ENCODE peak calls at places on chromosomes 6 and 20, in four cellular contexts. One of them, this sample, is unnamed.

GRCh38 chr20:62205618-62206387 is 14.3 kb downstream of the HRH3 start:
- DNase-seq in H1: no peak
- DNase-seq in HepG2: no peak
- DNase-seq in A549: no peak
- DNase-seq in this sample: no peak

GRCh38 chr6:90397929-90398674 is 101.5 kb upstream of the BACH2 start:
- DNase-seq in H1: no peak
- DNase-seq in HepG2: no peak
- DNase-seq in A549: peak
- DNase-seq in this sample: no peak

GRCh38 chr6:4647414-4648365 is 128.5 kb upstream of the CDYL start:
- DNase-seq in H1: peak
- DNase-seq in HepG2: peak
- DNase-seq in A549: peak
- DNase-seq in this sample: peak

GRCh38 chr6:158514176-158514575 is 45.7 kb upstream of the TMEM181 start:
- DNase-seq in H1: no peak
- DNase-seq in HepG2: no peak
- DNase-seq in A549: no peak
- DNase-seq in this sample: no peak

GRCh38 chr6:56595490-56596122 is 47.1 kb downstream of the DST start:
- DNase-seq in H1: no peak
- DNase-seq in HepG2: peak
- DNase-seq in A549: peak
- DNase-seq in this sample: peak

GRCh38 chr20:32562495-32562911 is 22.6 kb downstream of the NOL4L start:
- DNase-seq in H1: no peak
- DNase-seq in HepG2: peak
- DNase-seq in A549: no peak
- DNase-seq in this sample: no peak

GRCh38 chr6:125357515-125358256 is 55.9 kb upstream of the HDDC2 start:
- DNase-seq in H1: no peak
- DNase-seq in HepG2: no peak
- DNase-seq in A549: no peak
- DNase-seq in this sample: no peak

GRCh38 chr6:131083687-131084086 is 20.6 kb upstream of the EPB41L2 start:
- DNase-seq in H1: no peak
- DNase-seq in HepG2: no peak
- DNase-seq in A549: no peak
- DNase-seq in this sample: no peak

GRCh38 chr6:168440520-168441433 is at the start of gene SMOC2:
- DNase-seq in H1: no peak
- DNase-seq in HepG2: no peak
- DNase-seq in A549: no peak
- DNase-seq in this sample: no peak

GRCh38 chr6:98039876-98040605 is 757.0 kb upstream of the MMS22L start:
- DNase-seq in H1: peak
- DNase-seq in HepG2: no peak
- DNase-seq in A549: no peak
- DNase-seq in this sample: no peak

GRCh38 chr20:51305316-51306052 is 237.0 kb downstream of the NFATC2 start:
- DNase-seq in H1: no peak
- DNase-seq in HepG2: no peak
- DNase-seq in A549: no peak
- DNase-seq in this sample: no peak

GRCh38 chr6:165663283-165663735 is 268 bp upstream of the PDE10A start:
- DNase-seq in H1: no peak
- DNase-seq in HepG2: no peak
- DNase-seq in A549: peak
- DNase-seq in this sample: no peak

GRCh38 chr20:10381477-10381876 is 52.5 kb downstream of the MKKS start:
- DNase-seq in H1: no peak
- DNase-seq in HepG2: peak
- DNase-seq in A549: peak
- DNase-seq in this sample: no peak

GRCh38 chr6:163651910-163652309 is 237.4 kb downstream of the QKI start:
- DNase-seq in H1: no peak
- DNase-seq in HepG2: no peak
- DNase-seq in A549: no peak
- DNase-seq in this sample: no peak

GRCh38 chr20:17654649-17655285 is 27.3 kb downstream of the RRBP1 start:
- DNase-seq in H1: no peak
- DNase-seq in HepG2: peak
- DNase-seq in A549: peak
- DNase-seq in this sample: peak

GRCh38 chr6:106918128-106918527 is 56.4 kb downstream of the CD24 start:
- DNase-seq in H1: no peak
- DNase-seq in HepG2: no peak
- DNase-seq in A549: no peak
- DNase-seq in this sample: no peak

GRCh38 chr6:43491750-43492661 is 14.6 kb downstream of the TJAP1 start:
- DNase-seq in H1: no peak
- DNase-seq in HepG2: no peak
- DNase-seq in A549: no peak
- DNase-seq in this sample: no peak

GRCh38 chr6:102994866-102995265 is 1601.4 kb downstream of the GRIK2 start:
- DNase-seq in H1: no peak
- DNase-seq in HepG2: no peak
- DNase-seq in A549: no peak
- DNase-seq in this sample: no peak

GRCh38 chr6:166855416-166855815 is 100.9 kb downstream of the RNASET2 start:
- DNase-seq in H1: no peak
- DNase-seq in HepG2: no peak
- DNase-seq in A549: no peak
- DNase-seq in this sample: no peak

GRCh38 chr6:52362443-52363221 is 681 bp downstream of the PAQR8 start:
- DNase-seq in H1: no peak
- DNase-seq in HepG2: no peak
- DNase-seq in A549: no peak
- DNase-seq in this sample: peak

GRCh38 chr20:17733781-17734304 is 34.1 kb downstream of the BANF2 start:
- DNase-seq in H1: no peak
- DNase-seq in HepG2: no peak
- DNase-seq in A549: no peak
- DNase-seq in this sample: no peak

GRCh38 chr6:113306552-113307145 is 550.5 kb upstream of the MARCKS start:
- DNase-seq in H1: peak
- DNase-seq in HepG2: peak
- DNase-seq in A549: peak
- DNase-seq in this sample: peak

GRCh38 chr6:57265755-57266221 is 43.7 kb upstream of the RAB23 start:
- DNase-seq in H1: no peak
- DNase-seq in HepG2: no peak
- DNase-seq in A549: no peak
- DNase-seq in this sample: no peak

GRCh38 chr6:91428953-91429560 is 842.2 kb upstream of the MAP3K7 start:
- DNase-seq in H1: no peak
- DNase-seq in HepG2: no peak
- DNase-seq in A549: no peak
- DNase-seq in this sample: no peak

GRCh38 chr6:116616757-116617093 is 446 bp downstream of the RSPH4A start:
- DNase-seq in H1: no peak
- DNase-seq in HepG2: no peak
- DNase-seq in A549: peak
- DNase-seq in this sample: peak

GRCh38 chr20:49256261-49256660 is 21.6 kb downstream of the ZNFX1 start:
- DNase-seq in H1: no peak
- DNase-seq in HepG2: no peak
- DNase-seq in A549: no peak
- DNase-seq in this sample: no peak

GRCh38 chr6:56692586-56693245 is 50.0 kb upstream of the DST start:
- DNase-seq in H1: no peak
- DNase-seq in HepG2: peak
- DNase-seq in A549: no peak
- DNase-seq in this sample: no peak

GRCh38 chr6:32116674-32117073 is 7.5 kb upstream of the TNXB start:
- DNase-seq in H1: no peak
- DNase-seq in HepG2: peak
- DNase-seq in A549: no peak
- DNase-seq in this sample: peak

GRCh38 chr6:108570518-108570917 is 9.8 kb downstream of the FOXO3 start:
- DNase-seq in H1: no peak
- DNase-seq in HepG2: no peak
- DNase-seq in A549: peak
- DNase-seq in this sample: no peak

GRCh38 chr6:43943781-43944250 is 173.8 kb downstream of the VEGFA start:
- DNase-seq in H1: no peak
- DNase-seq in HepG2: no peak
- DNase-seq in A549: no peak
- DNase-seq in this sample: no peak

GRCh38 chr6:167420858-167421766 is 96.2 kb downstream of the TTLL2 start:
- DNase-seq in H1: no peak
- DNase-seq in HepG2: peak
- DNase-seq in A549: peak
- DNase-seq in this sample: peak

GRCh38 chr6:150584596-150584995 is 15.1 kb upstream of the PLEKHG1 start:
- DNase-seq in H1: no peak
- DNase-seq in HepG2: no peak
- DNase-seq in A549: no peak
- DNase-seq in this sample: no peak

GRCh38 chr6:9458424-9458823 is 956.5 kb downstream of the TFAP2A start:
- DNase-seq in H1: no peak
- DNase-seq in HepG2: no peak
- DNase-seq in A549: no peak
- DNase-seq in this sample: no peak

GRCh38 chr20:36737183-36737499 is 8.7 kb downstream of the NDRG3 start:
- DNase-seq in H1: no peak
- DNase-seq in HepG2: no peak
- DNase-seq in A549: no peak
- DNase-seq in this sample: no peak
- TF ChIP-seq RNF2 in H1: no peak
- TF ChIP-seq RNF2 in HepG2: no peak
- TF ChIP-seq RNF2 in A549: no peak
- TF ChIP-seq RNF2 in this sample: no peak

GRCh38 chr20:41774291-41774690 is 156.1 kb upstream of the CHD6 start:
- DNase-seq in H1: no peak
- DNase-seq in HepG2: no peak
- DNase-seq in A549: no peak
- DNase-seq in this sample: no peak

GRCh38 chr20:41770427-41770826 is 152.2 kb upstream of the CHD6 start:
- DNase-seq in H1: no peak
- DNase-seq in HepG2: no peak
- DNase-seq in A549: no peak
- DNase-seq in this sample: no peak

DNA sequence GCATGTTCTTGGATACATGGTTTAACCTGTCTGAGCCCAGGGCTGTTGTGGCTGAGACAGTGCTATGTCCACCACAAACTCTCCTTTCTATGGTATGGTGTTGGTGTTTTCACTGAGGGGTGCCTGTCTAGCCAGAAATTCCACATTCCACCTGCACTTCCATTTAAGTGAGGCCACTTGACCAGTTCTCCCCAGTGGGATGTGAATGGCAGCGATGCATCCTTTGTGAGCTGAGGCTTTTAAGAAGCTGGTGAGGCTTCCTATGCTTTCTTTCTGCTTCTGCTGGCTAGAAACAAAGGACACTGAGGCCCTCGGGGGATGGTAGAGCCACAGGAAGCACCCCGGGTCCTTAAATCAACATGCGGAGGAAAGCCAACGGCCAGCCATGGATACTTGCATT is 151.5 kb upstream of the CHD6 start:
- DNase-seq in H1: peak
- DNase-seq in HepG2: no peak
- DNase-seq in A549: no peak
- DNase-seq in this sample: no peak
- TF ChIP-seq RNF2 in H1: no peak
- TF ChIP-seq RNF2 in HepG2: no peak
- TF ChIP-seq RNF2 in A549: no peak
- TF ChIP-seq RNF2 in this sample: no peak

GRCh38 chr6:15365273-15365687 is 119.4 kb downstream of the JARID2 start:
- DNase-seq in H1: no peak
- DNase-seq in HepG2: no peak
- DNase-seq in A549: peak
- DNase-seq in this sample: peak
- TF ChIP-seq RNF2 in H1: no peak
- TF ChIP-seq RNF2 in HepG2: no peak
- TF ChIP-seq RNF2 in A549: no peak
- TF ChIP-seq RNF2 in this sample: no peak

GRCh38 chr6:138416201-138416600 is 12.2 kb downstream of the HEBP2 start:
- DNase-seq in H1: no peak
- DNase-seq in HepG2: no peak
- DNase-seq in A549: no peak
- DNase-seq in this sample: no peak

GRCh38 chr6:138415125-138415524 is 11.1 kb downstream of the HEBP2 start:
- DNase-seq in H1: no peak
- DNase-seq in HepG2: no peak
- DNase-seq in A549: no peak
- DNase-seq in this sample: no peak

GRCh38 chr6:138406443-138406842 is 2.4 kb downstream of the HEBP2 start:
- DNase-seq in H1: no peak
- DNase-seq in HepG2: no peak
- DNase-seq in A549: peak
- DNase-seq in this sample: no peak

GRCh38 chr6:138410048-138410735 is 6.2 kb downstream of the HEBP2 start:
- DNase-seq in H1: no peak
- DNase-seq in HepG2: no peak
- DNase-seq in A549: no peak
- DNase-seq in this sample: no peak

DNA sequence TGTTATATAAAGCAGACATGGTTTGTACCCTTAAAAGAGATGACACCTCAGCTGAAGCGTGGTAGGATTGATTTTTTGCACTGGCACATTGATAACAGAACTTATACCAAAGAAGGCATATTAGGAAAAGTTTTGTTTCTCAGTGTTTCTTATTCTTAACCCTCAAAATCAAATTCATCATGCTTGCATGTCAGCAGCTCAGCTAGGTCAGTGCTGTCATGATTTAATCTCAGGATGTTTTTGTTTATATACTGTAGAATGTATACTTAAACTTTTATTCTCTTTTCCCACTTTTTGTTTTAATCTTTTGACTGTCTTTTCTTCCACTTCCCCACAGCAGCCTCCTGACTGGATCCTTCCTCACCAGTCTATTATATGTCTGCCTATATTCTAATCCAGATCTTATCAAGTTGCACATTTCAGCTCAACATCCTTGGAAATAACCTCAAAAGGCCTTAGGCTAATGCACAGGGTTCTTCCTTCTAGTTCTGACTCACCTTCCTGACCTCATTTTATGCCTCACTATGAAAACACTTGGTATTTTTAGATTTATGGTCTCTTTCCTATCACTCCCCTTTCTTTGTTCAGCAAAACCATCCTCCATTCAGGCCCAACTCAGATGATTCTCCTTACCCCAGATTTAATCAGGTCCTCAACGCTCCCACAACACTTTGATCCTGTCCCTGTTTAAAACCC is 7.1 kb downstream of the HEBP2 start:
- DNase-seq in H1: no peak
- DNase-seq in HepG2: no peak
- DNase-seq in A549: peak
- DNase-seq in this sample: no peak
- TF ChIP-seq RNF2 in H1: no peak
- TF ChIP-seq RNF2 in HepG2: no peak
- TF ChIP-seq RNF2 in A549: no peak
- TF ChIP-seq RNF2 in this sample: no peak

This sample was measured in K562.